ENCODE peak calls at places on chromosomes 16 and 17, in four cellular contexts. One of them, this sample, is unnamed.
A peak's percentile ranks its signal among the peaks of the same experiment; 100 is the strongest.

GRCh38 chr16:73298562-73298961 is 250.6 kb upstream of the ZFHX3 start:
- DNase-seq in uterus: no peak
- DNase-seq in psoas muscle: no peak
- DNase-seq in esophagus squamous epithelium: no peak
- DNase-seq in this sample: no peak

GRCh38 chr17:44361292-44362055 is 2.2 kb downstream of the FAM171A2 start:
- DNase-seq in uterus: peak; percentile 17
- DNase-seq in psoas muscle: no peak
- DNase-seq in esophagus squamous epithelium: no peak
- DNase-seq in this sample: no peak

GRCh38 chr17:29292071-29292991 is 1.6 kb downstream of the NUFIP2 start:
- DNase-seq in uterus: peak; percentile 70
- DNase-seq in psoas muscle: peak; percentile 72
- DNase-seq in esophagus squamous epithelium: no peak
- DNase-seq in this sample: no peak

GRCh38 chr17:6780001-6780400 is 4.0 kb downstream of the FBXO39 start:
- DNase-seq in uterus: no peak
- DNase-seq in psoas muscle: no peak
- DNase-seq in esophagus squamous epithelium: no peak
- DNase-seq in this sample: peak; percentile 34

GRCh38 chr17:36755586-36755985 is 154.2 kb downstream of the MRM1 start:
- DNase-seq in uterus: no peak
- DNase-seq in psoas muscle: no peak
- DNase-seq in esophagus squamous epithelium: no peak
- DNase-seq in this sample: no peak

GRCh38 chr17:38440614-38441397 is 12.5 kb downstream of the ARHGAP23 start:
- DNase-seq in uterus: no peak
- DNase-seq in psoas muscle: no peak
- DNase-seq in esophagus squamous epithelium: no peak
- DNase-seq in this sample: no peak

GRCh38 chr17:82926081-82926480 is 86.3 kb upstream of the ZNF750 start:
- DNase-seq in uterus: no peak
- DNase-seq in psoas muscle: peak; percentile 4
- DNase-seq in esophagus squamous epithelium: no peak
- DNase-seq in this sample: no peak

GRCh38 chr17:15973834-15974233 is 25.7 kb downstream of the ZSWIM7 start:
- DNase-seq in uterus: no peak
- DNase-seq in psoas muscle: no peak
- DNase-seq in esophagus squamous epithelium: no peak
- DNase-seq in this sample: no peak

GRCh38 chr16:66881014-66881417 is 701 bp downstream of the PDP2 start:
- DNase-seq in uterus: no peak
- DNase-seq in psoas muscle: no peak
- DNase-seq in esophagus squamous epithelium: no peak
- DNase-seq in this sample: no peak

GRCh38 chr17:75614006-75614405 is 19.2 kb upstream of the SMIM5 start:
- DNase-seq in uterus: no peak
- DNase-seq in psoas muscle: no peak
- DNase-seq in esophagus squamous epithelium: no peak
- DNase-seq in this sample: no peak

GRCh38 chr16:78893340-78893739 is 707.2 kb downstream of the MAF start:
- DNase-seq in uterus: no peak
- DNase-seq in psoas muscle: no peak
- DNase-seq in esophagus squamous epithelium: no peak
- DNase-seq in this sample: no peak

GRCh38 chr17:17008998-17009397 is 33.3 kb upstream of the MPRIP start:
- DNase-seq in uterus: no peak
- DNase-seq in psoas muscle: no peak
- DNase-seq in esophagus squamous epithelium: no peak
- DNase-seq in this sample: no peak

GRCh38 chr16:72493681-72494415 is 321.9 kb upstream of the PMFBP1 start:
- DNase-seq in uterus: no peak
- DNase-seq in psoas muscle: no peak
- DNase-seq in esophagus squamous epithelium: no peak
- DNase-seq in this sample: no peak

GRCh38 chr16:30416047-30416603 is 8.7 kb downstream of the ZNF771 start:
- DNase-seq in uterus: no peak
- DNase-seq in psoas muscle: no peak
- DNase-seq in esophagus squamous epithelium: no peak
- DNase-seq in this sample: no peak

GRCh38 chr16:72723781-72724180 is 324.1 kb downstream of the ZFHX3 start:
- DNase-seq in uterus: no peak
- DNase-seq in psoas muscle: no peak
- DNase-seq in esophagus squamous epithelium: no peak
- DNase-seq in this sample: no peak

GRCh38 chr17:72421128-72422092 is 300.6 kb downstream of the SOX9 start:
- DNase-seq in uterus: no peak
- DNase-seq in psoas muscle: peak; percentile 57
- DNase-seq in esophagus squamous epithelium: no peak
- DNase-seq in this sample: no peak

GRCh38 chr17:48555616-48556533 is 11.0 kb upstream of the HOXB2 start:
- DNase-seq in uterus: no peak
- DNase-seq in psoas muscle: no peak
- DNase-seq in esophagus squamous epithelium: no peak
- DNase-seq in this sample: no peak

GRCh38 chr16:88639231-88640038 is 1.1 kb downstream of the IL17C start:
- DNase-seq in uterus: no peak
- DNase-seq in psoas muscle: no peak
- DNase-seq in esophagus squamous epithelium: no peak
- DNase-seq in this sample: no peak

GRCh38 chr17:3659541-3660111 is 8.8 kb downstream of the TAX1BP3 start:
- DNase-seq in uterus: peak; percentile 88
- DNase-seq in psoas muscle: peak; percentile 87
- DNase-seq in esophagus squamous epithelium: no peak
- DNase-seq in this sample: no peak

GRCh38 chr17:82627827-82628226 is 20.4 kb downstream of the WDR45B start:
- DNase-seq in uterus: no peak
- DNase-seq in psoas muscle: no peak
- DNase-seq in esophagus squamous epithelium: no peak
- DNase-seq in this sample: no peak

GRCh38 chr17:20171741-20172377 is 162.7 kb downstream of the SPECC1 start:
- DNase-seq in uterus: no peak
- DNase-seq in psoas muscle: no peak
- DNase-seq in esophagus squamous epithelium: no peak
- DNase-seq in this sample: no peak

GRCh38 chr16:81678326-81679095 is 100.6 kb upstream of the PLCG2 start:
- DNase-seq in uterus: no peak
- DNase-seq in psoas muscle: no peak
- DNase-seq in esophagus squamous epithelium: no peak
- DNase-seq in this sample: no peak

GRCh38 chr17:67401106-67401505 is 24.0 kb downstream of the PITPNC1 start:
- DNase-seq in uterus: no peak
- DNase-seq in psoas muscle: no peak
- DNase-seq in esophagus squamous epithelium: no peak
- DNase-seq in this sample: no peak

GRCh38 chr16:19090916-19091315 is 22.8 kb upstream of the ITPRIPL2 start:
- DNase-seq in uterus: no peak
- DNase-seq in psoas muscle: no peak
- DNase-seq in esophagus squamous epithelium: no peak
- DNase-seq in this sample: no peak

GRCh38 chr16:1983544-1984346 is at the start of gene GFER:
- DNase-seq in uterus: peak; percentile 91
- DNase-seq in psoas muscle: peak; percentile 91
- DNase-seq in esophagus squamous epithelium: no peak
- DNase-seq in this sample: no peak

GRCh38 chr16:82070656-82071369 is 35.8 kb downstream of the HSD17B2 start:
- DNase-seq in uterus: no peak
- DNase-seq in psoas muscle: no peak
- DNase-seq in esophagus squamous epithelium: no peak
- DNase-seq in this sample: no peak

GRCh38 chr16:67917140-67917851 is 14.4 kb downstream of the CTRL start:
- DNase-seq in uterus: no peak
- DNase-seq in psoas muscle: no peak
- DNase-seq in esophagus squamous epithelium: no peak
- DNase-seq in this sample: no peak

GRCh38 chr17:34226011-34226410 is 29.1 kb upstream of the CCL2 start:
- DNase-seq in uterus: no peak
- DNase-seq in psoas muscle: no peak
- DNase-seq in esophagus squamous epithelium: no peak
- DNase-seq in this sample: no peak

GRCh38 chr17:77508047-77508715 is 367.4 kb downstream of the SEC14L1 start:
- DNase-seq in uterus: peak; percentile 7
- DNase-seq in psoas muscle: no peak
- DNase-seq in esophagus squamous epithelium: no peak
- DNase-seq in this sample: no peak

GRCh38 chr16:22194707-22195444 is 11.2 kb upstream of the EEF2K start:
- DNase-seq in uterus: no peak
- DNase-seq in psoas muscle: no peak
- DNase-seq in esophagus squamous epithelium: no peak
- DNase-seq in this sample: no peak

GRCh38 chr16:85573696-85574641 is 39.2 kb upstream of the GSE1 start:
- DNase-seq in uterus: peak; percentile 78
- DNase-seq in psoas muscle: peak; percentile 63
- DNase-seq in esophagus squamous epithelium: no peak
- DNase-seq in this sample: no peak

GRCh38 chr17:62187681-62188080 is 122.6 kb upstream of the MED13 start:
- DNase-seq in uterus: no peak
- DNase-seq in psoas muscle: no peak
- DNase-seq in esophagus squamous epithelium: no peak
- DNase-seq in this sample: no peak

GRCh38 chr16:47928008-47928407 is 227.8 kb downstream of the ABCC12 start:
- DNase-seq in uterus: no peak
- DNase-seq in psoas muscle: no peak
- DNase-seq in esophagus squamous epithelium: no peak
- DNase-seq in this sample: no peak

GRCh38 chr17:61805399-61805798 is 57.9 kb downstream of the BRIP1 start:
- DNase-seq in uterus: no peak
- DNase-seq in psoas muscle: no peak
- DNase-seq in esophagus squamous epithelium: no peak
- DNase-seq in this sample: no peak

GRCh38 chr17:74437702-74438101 is 5.8 kb downstream of the GPRC5C start:
- DNase-seq in uterus: no peak
- DNase-seq in psoas muscle: no peak
- DNase-seq in esophagus squamous epithelium: no peak
- DNase-seq in this sample: no peak

GRCh38 chr17:30952645-30953393 is 18.0 kb upstream of the RNF135 start:
- DNase-seq in uterus: no peak
- DNase-seq in psoas muscle: no peak
- DNase-seq in esophagus squamous epithelium: no peak
- DNase-seq in this sample: no peak

DNA sequence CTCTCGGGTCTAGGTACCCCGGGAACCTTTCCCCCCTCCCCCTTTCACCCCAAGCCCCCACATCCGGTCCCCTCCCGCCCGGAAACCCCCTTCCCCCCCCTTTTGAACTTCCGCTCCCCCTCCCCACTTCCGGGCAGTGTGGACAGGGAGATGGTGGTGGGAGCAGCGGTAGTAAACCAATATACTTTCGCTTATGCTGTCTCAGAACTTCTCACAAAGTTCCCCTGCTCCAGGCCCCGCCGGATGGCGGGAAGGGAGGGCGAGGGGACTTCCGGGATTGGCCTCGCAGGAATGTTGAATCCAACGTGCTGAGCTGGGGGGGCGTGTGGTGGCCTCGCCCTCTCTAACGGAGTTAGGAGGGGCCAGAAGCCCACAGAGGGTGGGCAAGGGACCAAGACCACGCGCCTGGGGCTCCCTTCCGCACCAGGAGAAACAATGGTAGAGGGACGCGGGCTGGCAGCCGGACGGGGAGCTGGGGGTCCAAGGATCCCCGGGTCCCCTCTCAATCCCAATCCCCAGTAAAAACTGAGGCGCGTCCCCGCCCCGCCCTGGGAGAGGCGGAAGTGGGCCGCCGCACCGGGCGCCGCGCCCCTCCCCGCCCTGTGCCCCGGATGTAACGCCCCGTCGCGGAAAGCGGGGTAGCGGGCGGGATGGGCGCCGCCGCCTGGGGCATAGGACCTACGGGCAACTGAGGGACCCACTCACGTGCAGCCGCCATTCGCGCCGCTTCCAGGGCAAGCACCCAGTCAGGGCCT is 742 bp downstream of the PFN1 start:
- DNase-seq in uterus: peak; percentile 71
- DNase-seq in psoas muscle: peak; percentile 72
- DNase-seq in esophagus squamous epithelium: no peak
- DNase-seq in this sample: no peak
- H3K4me1 ChIP-seq in uterus: peaks cover 12% of the 10 kb centered on the region
- H3K4me1 ChIP-seq in psoas muscle: peaks cover 33% of the 10 kb centered on the region
- H3K4me1 ChIP-seq in esophagus squamous epithelium: peaks cover 78% of the 10 kb centered on the region
- H3K4me1 ChIP-seq in this sample: peaks cover 40% of the 10 kb centered on the region

GRCh38 chr16:711548-712320 is 3.2 kb upstream of the METRN start:
- DNase-seq in uterus: peak; percentile 72
- DNase-seq in psoas muscle: peak; percentile 80
- DNase-seq in esophagus squamous epithelium: no peak
- DNase-seq in this sample: no peak
- H3K4me3 ChIP-seq in uterus: no peak overlapping the region
- H3K4me3 ChIP-seq in psoas muscle: no peak overlapping the region
- H3K4me3 ChIP-seq in esophagus squamous epithelium: no peak overlapping the region
- H3K4me3 ChIP-seq in this sample: no peak overlapping the region

GRCh38 chr17:46136820-46137219 is 56.4 kb downstream of the KANSL1 start:
- DNase-seq in uterus: no peak
- DNase-seq in psoas muscle: no peak
- DNase-seq in esophagus squamous epithelium: no peak
- DNase-seq in this sample: no peak

GRCh38 chr17:46140645-46141197 is 52.5 kb downstream of the KANSL1 start:
- DNase-seq in uterus: no peak
- DNase-seq in psoas muscle: no peak
- DNase-seq in esophagus squamous epithelium: no peak
- DNase-seq in this sample: no peak

GRCh38 chr17:46135879-46136562 is 57.2 kb downstream of the KANSL1 start:
- DNase-seq in uterus: no peak
- DNase-seq in psoas muscle: no peak
- DNase-seq in esophagus squamous epithelium: no peak
- DNase-seq in this sample: no peak

GRCh38 chr17:46139365-46140210 is 53.6 kb downstream of the KANSL1 start:
- DNase-seq in uterus: no peak
- DNase-seq in psoas muscle: no peak
- DNase-seq in esophagus squamous epithelium: no peak
- DNase-seq in this sample: no peak

DNA sequence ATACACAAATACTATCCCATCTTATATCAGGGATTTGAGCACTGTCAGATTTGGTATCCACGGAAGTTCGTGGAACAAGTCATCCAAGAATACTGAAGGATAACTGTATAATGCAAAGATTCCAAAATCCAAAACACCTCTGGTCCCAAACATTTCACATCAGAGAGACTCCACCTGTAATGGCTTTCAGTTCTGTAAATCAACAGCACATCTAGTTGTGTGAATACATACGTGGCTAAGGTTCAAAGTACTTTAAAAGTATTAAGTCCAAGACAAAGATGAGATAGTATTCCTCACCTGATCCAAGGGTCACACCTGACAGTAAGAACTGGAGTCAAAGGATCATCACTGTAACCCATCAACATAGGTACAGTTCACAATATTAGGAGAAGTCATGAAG is 54.8 kb downstream of the KANSL1 start:
- DNase-seq in uterus: no peak
- DNase-seq in psoas muscle: no peak
- DNase-seq in esophagus squamous epithelium: no peak
- DNase-seq in this sample: no peak
- H3K4me1 ChIP-seq in uterus: no peaks in the 10 kb centered on the region
- H3K4me1 ChIP-seq in psoas muscle: peaks cover 85% of the 10 kb centered on the region
- H3K4me1 ChIP-seq in esophagus squamous epithelium: peaks cover 91% of the 10 kb centered on the region
- H3K4me1 ChIP-seq in this sample: peaks cover 89% of the 10 kb centered on the region

GRCh38 chr16:69443809-69444611 is 19.6 kb downstream of the CYB5B start:
- DNase-seq in uterus: peak; percentile 45
- DNase-seq in psoas muscle: no peak
- DNase-seq in esophagus squamous epithelium: no peak
- DNase-seq in this sample: no peak
- H3K4me3 ChIP-seq in uterus: peak overlapping the region; percentile 28
- H3K4me3 ChIP-seq in psoas muscle: peak overlapping the region; percentile 54
- H3K4me3 ChIP-seq in esophagus squamous epithelium: no peak overlapping the region
- H3K4me3 ChIP-seq in this sample: peak overlapping the region; percentile 31

This sample was measured in vagina.